ENCODE peak calls at places on chromosome 16, in four cellular contexts. One of them, this sample, is unnamed. For H3K9me3, the result is how much of the 10 kb centered on the place peaks cover.

GRCh38 chr16:58054289-58054688 is 28.7 kb downstream of the MMP15 start:
- DNase-seq in stomach: no peak
- DNase-seq in heart right ventricle: no peak
- DNase-seq in left ventricle myocardium inferior: no peak
- DNase-seq in this sample: no peak

GRCh38 chr16:13866073-13866472 is 53.9 kb upstream of the ERCC4 start:
- DNase-seq in stomach: peak
- DNase-seq in heart right ventricle: peak
- DNase-seq in left ventricle myocardium inferior: peak
- DNase-seq in this sample: peak

GRCh38 chr16:85908889-85909584 is 10.1 kb downstream of the IRF8 start:
- DNase-seq in stomach: no peak
- DNase-seq in heart right ventricle: no peak
- DNase-seq in left ventricle myocardium inferior: no peak
- DNase-seq in this sample: no peak

GRCh38 chr16:3023415-3023668 is 400 bp downstream of the HCFC1R1 start:
- DNase-seq in stomach: no peak
- DNase-seq in heart right ventricle: peak
- DNase-seq in left ventricle myocardium inferior: peak
- DNase-seq in this sample: no peak

GRCh38 chr16:24748242-24748641 is 18.8 kb downstream of the TNRC6A start:
- DNase-seq in stomach: no peak
- DNase-seq in heart right ventricle: peak
- DNase-seq in left ventricle myocardium inferior: no peak
- DNase-seq in this sample: peak

GRCh38 chr16:88432753-88433152 is 20.3 kb upstream of the ZFPM1 start:
- DNase-seq in stomach: no peak
- DNase-seq in heart right ventricle: no peak
- DNase-seq in left ventricle myocardium inferior: no peak
- DNase-seq in this sample: no peak

GRCh38 chr16:78448658-78449327 is 349.3 kb downstream of the WWOX start:
- DNase-seq in stomach: no peak
- DNase-seq in heart right ventricle: no peak
- DNase-seq in left ventricle myocardium inferior: no peak
- DNase-seq in this sample: no peak

GRCh38 chr16:67311607-67312449 is 14.7 kb downstream of the KCTD19 start:
- DNase-seq in stomach: no peak
- DNase-seq in heart right ventricle: peak
- DNase-seq in left ventricle myocardium inferior: no peak
- DNase-seq in this sample: no peak

GRCh38 chr16:29675811-29676643 is 3.0 kb upstream of the QPRT start:
- DNase-seq in stomach: no peak
- DNase-seq in heart right ventricle: no peak
- DNase-seq in left ventricle myocardium inferior: no peak
- DNase-seq in this sample: no peak

GRCh38 chr16:14302399-14303181 is 231.5 kb downstream of the MRTFB start:
- DNase-seq in stomach: no peak
- DNase-seq in heart right ventricle: peak
- DNase-seq in left ventricle myocardium inferior: no peak
- DNase-seq in this sample: no peak

GRCh38 chr16:9599415-9600110 is 508.1 kb downstream of the HAPSTR1 start:
- DNase-seq in stomach: no peak
- DNase-seq in heart right ventricle: no peak
- DNase-seq in left ventricle myocardium inferior: no peak
- DNase-seq in this sample: no peak

GRCh38 chr16:8720080-8720966 is 45.9 kb downstream of the ABAT start:
- DNase-seq in stomach: no peak
- DNase-seq in heart right ventricle: peak
- DNase-seq in left ventricle myocardium inferior: no peak
- DNase-seq in this sample: no peak

GRCh38 chr16:72763927-72764628 is 283.9 kb downstream of the ZFHX3 start:
- DNase-seq in stomach: no peak
- DNase-seq in heart right ventricle: no peak
- DNase-seq in left ventricle myocardium inferior: no peak
- DNase-seq in this sample: no peak

GRCh38 chr16:31085873-31086628 is 2.7 kb downstream of the PRSS53 start:
- DNase-seq in stomach: no peak
- DNase-seq in heart right ventricle: no peak
- DNase-seq in left ventricle myocardium inferior: no peak
- DNase-seq in this sample: no peak

GRCh38 chr16:4924593-4925378 is 12.2 kb downstream of the PPL start:
- DNase-seq in stomach: peak
- DNase-seq in heart right ventricle: no peak
- DNase-seq in left ventricle myocardium inferior: no peak
- DNase-seq in this sample: no peak

GRCh38 chr16:67736858-67737257 is 17.7 kb upstream of the GFOD2 start:
- DNase-seq in stomach: peak
- DNase-seq in heart right ventricle: no peak
- DNase-seq in left ventricle myocardium inferior: no peak
- DNase-seq in this sample: no peak

GRCh38 chr16:86033971-86034370 is 135.0 kb downstream of the IRF8 start:
- DNase-seq in stomach: no peak
- DNase-seq in heart right ventricle: no peak
- DNase-seq in left ventricle myocardium inferior: no peak
- DNase-seq in this sample: no peak

GRCh38 chr16:10754941-10755340 is 11.3 kb downstream of the NUBP1 start:
- DNase-seq in stomach: no peak
- DNase-seq in heart right ventricle: no peak
- DNase-seq in left ventricle myocardium inferior: no peak
- DNase-seq in this sample: no peak

GRCh38 chr16:70652322-70652721 is 6.0 kb downstream of the IL34 start:
- DNase-seq in stomach: no peak
- DNase-seq in heart right ventricle: no peak
- DNase-seq in left ventricle myocardium inferior: no peak
- DNase-seq in this sample: no peak

GRCh38 chr16:9138731-9139501 is 47.5 kb downstream of the HAPSTR1 start:
- DNase-seq in stomach: peak
- DNase-seq in heart right ventricle: peak
- DNase-seq in left ventricle myocardium inferior: peak
- DNase-seq in this sample: peak

GRCh38 chr16:49890876-49891275 is 35.0 kb upstream of the ZNF423 start:
- DNase-seq in stomach: no peak
- DNase-seq in heart right ventricle: no peak
- DNase-seq in left ventricle myocardium inferior: no peak
- DNase-seq in this sample: no peak

GRCh38 chr16:54931757-54932660 is 1.3 kb downstream of the IRX5 start:
- DNase-seq in stomach: no peak
- DNase-seq in heart right ventricle: no peak
- DNase-seq in left ventricle myocardium inferior: no peak
- DNase-seq in this sample: no peak

GRCh38 chr16:88478115-88478514 is 25.0 kb downstream of the ZFPM1 start:
- DNase-seq in stomach: no peak
- DNase-seq in heart right ventricle: no peak
- DNase-seq in left ventricle myocardium inferior: no peak
- DNase-seq in this sample: no peak

GRCh38 chr16:89507834-89508590 is at the start of gene SPG7:
- DNase-seq in stomach: peak
- DNase-seq in heart right ventricle: peak
- DNase-seq in left ventricle myocardium inferior: peak
- DNase-seq in this sample: peak

GRCh38 chr16:87956169-87956770 is 5.0 kb downstream of the BANP start:
- DNase-seq in stomach: no peak
- DNase-seq in heart right ventricle: peak
- DNase-seq in left ventricle myocardium inferior: peak
- DNase-seq in this sample: peak

GRCh38 chr16:86874141-86874540 is 295.8 kb downstream of the FOXL1 start:
- DNase-seq in stomach: no peak
- DNase-seq in heart right ventricle: no peak
- DNase-seq in left ventricle myocardium inferior: no peak
- DNase-seq in this sample: no peak

GRCh38 chr16:89357055-89357454 is 133.3 kb downstream of the ANKRD11 start:
- DNase-seq in stomach: no peak
- DNase-seq in heart right ventricle: no peak
- DNase-seq in left ventricle myocardium inferior: no peak
- DNase-seq in this sample: peak

GRCh38 chr16:53817812-53818211 is 113.9 kb downstream of the FTO start:
- DNase-seq in stomach: no peak
- DNase-seq in heart right ventricle: no peak
- DNase-seq in left ventricle myocardium inferior: no peak
- DNase-seq in this sample: no peak

GRCh38 chr16:29757950-29758466 is 12.2 kb upstream of the C16orf54 start:
- DNase-seq in stomach: no peak
- DNase-seq in heart right ventricle: no peak
- DNase-seq in left ventricle myocardium inferior: no peak
- DNase-seq in this sample: no peak

GRCh38 chr16:84810518-84811273 is 9.1 kb upstream of the CRISPLD2 start:
- DNase-seq in stomach: no peak
- DNase-seq in heart right ventricle: no peak
- DNase-seq in left ventricle myocardium inferior: no peak
- DNase-seq in this sample: peak

GRCh38 chr16:53950677-53951076 is 246.7 kb downstream of the FTO start:
- DNase-seq in stomach: no peak
- DNase-seq in heart right ventricle: no peak
- DNase-seq in left ventricle myocardium inferior: no peak
- DNase-seq in this sample: no peak

GRCh38 chr16:73405851-73406250 is 357.9 kb upstream of the ZFHX3 start:
- DNase-seq in stomach: no peak
- DNase-seq in heart right ventricle: no peak
- DNase-seq in left ventricle myocardium inferior: no peak
- DNase-seq in this sample: no peak

GRCh38 chr16:77298638-77299360 is 99.6 kb downstream of the SYCE1L start:
- DNase-seq in stomach: no peak
- DNase-seq in heart right ventricle: no peak
- DNase-seq in left ventricle myocardium inferior: no peak
- DNase-seq in this sample: no peak

GRCh38 chr16:25897677-25898076 is 205.9 kb downstream of the HS3ST4 start:
- DNase-seq in stomach: no peak
- DNase-seq in heart right ventricle: no peak
- DNase-seq in left ventricle myocardium inferior: no peak
- DNase-seq in this sample: no peak

DNA sequence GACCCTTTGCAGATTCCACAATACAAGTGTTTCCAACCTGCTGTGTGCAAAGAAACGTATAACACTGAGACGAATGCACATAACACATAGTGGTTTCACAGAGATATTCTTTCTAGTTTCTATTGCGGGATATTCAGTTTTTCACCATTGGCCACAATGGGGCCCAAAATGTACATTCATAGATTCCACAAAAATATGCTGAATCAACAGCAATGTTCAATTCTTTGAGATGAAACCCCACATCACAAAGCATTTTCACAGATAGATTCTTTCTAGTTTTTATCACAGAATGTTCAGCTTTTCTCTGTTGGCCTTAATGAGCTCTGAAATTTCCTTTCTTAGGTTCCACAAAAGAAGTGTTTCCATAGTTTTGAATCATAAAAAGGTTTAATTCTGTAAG is 2472.3 kb downstream of the TP53TG3F start:
- DNase-seq in stomach: no peak
- DNase-seq in heart right ventricle: no peak
- DNase-seq in left ventricle myocardium inferior: no peak
- DNase-seq in this sample: no peak
- H3K9me3 ChIP-seq in stomach: under half
- H3K9me3 ChIP-seq in heart right ventricle: under half
- H3K9me3 ChIP-seq in left ventricle myocardium inferior: half or more
- H3K9me3 ChIP-seq in this sample: under half

GRCh38 chr16:81513204-81514040 is 68.8 kb downstream of the CMIP start:
- DNase-seq in stomach: no peak
- DNase-seq in heart right ventricle: peak
- DNase-seq in left ventricle myocardium inferior: peak
- DNase-seq in this sample: peak
- H3K27ac ChIP-seq in stomach: peak
- H3K27ac ChIP-seq in heart right ventricle: peak
- H3K27ac ChIP-seq in left ventricle myocardium inferior: peak
- H3K27ac ChIP-seq in this sample: peak

DNA sequence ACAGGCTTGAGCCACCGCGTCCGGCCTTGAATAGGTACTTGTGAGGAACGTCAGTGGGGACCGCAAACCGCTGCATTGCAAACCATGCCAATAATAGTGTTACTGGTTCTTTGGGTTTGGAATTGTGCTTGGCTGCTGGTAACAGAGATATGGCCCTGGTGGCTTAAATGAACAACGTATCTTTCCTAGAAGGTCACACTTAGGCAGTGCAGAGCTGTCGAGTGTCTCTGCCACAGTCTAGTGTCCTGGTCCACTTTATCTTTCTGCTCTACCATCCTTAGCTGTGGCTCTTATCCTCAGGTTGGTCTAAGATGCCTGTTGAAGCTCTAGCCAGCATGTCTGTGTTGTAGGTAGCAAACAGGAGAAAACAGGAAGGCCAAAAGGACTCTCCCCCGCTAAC is 262.1 kb downstream of the SNX29 start:
- DNase-seq in stomach: no peak
- DNase-seq in heart right ventricle: no peak
- DNase-seq in left ventricle myocardium inferior: no peak
- DNase-seq in this sample: no peak
- H3K4me3 ChIP-seq in stomach: no peak
- H3K4me3 ChIP-seq in heart right ventricle: no peak
- H3K4me3 ChIP-seq in left ventricle myocardium inferior: no peak
- H3K4me3 ChIP-seq in this sample: no peak

GRCh38 chr16:80287674-80288073 is 253.1 kb upstream of the DYNLRB2 start:
- DNase-seq in stomach: no peak
- DNase-seq in heart right ventricle: no peak
- DNase-seq in left ventricle myocardium inferior: no peak
- DNase-seq in this sample: no peak

GRCh38 chr16:80285089-80285488 is 255.7 kb upstream of the DYNLRB2 start:
- DNase-seq in stomach: no peak
- DNase-seq in heart right ventricle: no peak
- DNase-seq in left ventricle myocardium inferior: no peak
- DNase-seq in this sample: no peak

GRCh38 chr16:80288616-80289015 is 252.2 kb upstream of the DYNLRB2 start:
- DNase-seq in stomach: no peak
- DNase-seq in heart right ventricle: no peak
- DNase-seq in left ventricle myocardium inferior: no peak
- DNase-seq in this sample: no peak

GRCh38 chr16:80280557-80280956 is 260.2 kb upstream of the DYNLRB2 start:
- DNase-seq in stomach: no peak
- DNase-seq in heart right ventricle: no peak
- DNase-seq in left ventricle myocardium inferior: no peak
- DNase-seq in this sample: no peak

DNA sequence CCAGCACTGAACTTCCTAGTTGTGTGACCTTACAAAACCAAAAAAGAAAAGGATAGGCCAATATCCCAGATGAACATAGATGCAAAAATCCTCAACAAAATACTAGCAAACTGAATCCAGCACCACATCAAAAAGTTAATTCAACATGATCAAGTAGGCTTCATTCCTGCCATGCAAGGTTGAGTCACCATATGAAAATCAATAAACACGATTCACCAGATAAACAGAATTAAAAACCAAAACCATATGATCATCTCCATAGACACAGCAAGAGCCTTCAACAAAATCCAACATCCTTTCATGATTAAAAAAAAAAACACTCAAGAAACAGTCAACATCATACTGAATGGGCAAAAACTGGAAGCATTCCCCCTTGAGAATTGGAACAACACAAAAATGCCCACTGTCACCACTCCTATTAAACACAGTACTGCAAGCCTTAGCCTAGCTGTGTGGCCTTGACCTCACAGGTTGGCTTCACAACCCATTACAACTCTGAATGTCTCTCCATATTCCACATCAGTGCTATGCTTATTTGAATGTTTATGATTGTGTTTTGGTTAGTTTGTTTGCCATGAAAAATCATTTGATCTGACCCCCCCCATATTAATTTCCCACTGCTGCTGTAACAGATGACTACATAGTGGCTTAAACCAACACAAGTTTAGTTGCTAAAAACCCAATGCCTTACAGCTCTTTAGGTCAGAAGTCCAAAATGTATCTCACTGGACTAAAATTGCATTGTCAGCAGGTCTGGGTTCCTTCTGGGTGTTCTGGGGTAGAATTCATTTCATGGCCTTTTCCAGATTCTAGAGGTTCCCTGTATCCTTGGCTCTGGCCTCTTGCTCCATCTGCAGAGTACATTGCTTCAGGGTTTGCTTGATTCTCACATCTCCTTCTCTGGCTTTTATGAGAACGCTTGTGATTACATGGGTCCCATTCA is 257.1 kb upstream of the DYNLRB2 start:
- DNase-seq in stomach: no peak
- DNase-seq in heart right ventricle: no peak
- DNase-seq in left ventricle myocardium inferior: no peak
- DNase-seq in this sample: no peak
- H3K9me3 ChIP-seq in stomach: under half
- H3K9me3 ChIP-seq in heart right ventricle: under half
- H3K9me3 ChIP-seq in left ventricle myocardium inferior: under half
- H3K9me3 ChIP-seq in this sample: under half